ENCODE peak calls at places on chromosomes 4 and X, in six cellular contexts. G, L, A, F, C and Z are unnamed samples.

GRCh38 chrX:140431521-140431920 is 73.3 kb downstream of the SOX3 start:
- DNase-seq in G (peak), L (no peak), A (no peak), F (no peak), C (no peak), Z (no peak)

GRCh38 chr4:128572778-128573241 is 236.7 kb upstream of the JADE1 start:
- DNase-seq in G (no peak), L (no peak), A (no peak), F (no peak), C (no peak), Z (no peak)

GRCh38 chrX:100410083-100410590 is at the start of gene PCDH19:
- DNase-seq in G (peak), L (peak), A (peak), F (no peak), C (peak), Z (no peak)

GRCh38 chr4:8905773-8906667 is 34.4 kb upstream of the HMX1 start:
- DNase-seq in G (no peak), L (no peak), A (no peak), F (no peak), C (peak), Z (no peak)

GRCh38 chrX:314781-315595 is 3.6 kb downstream of the GTPBP6 start:
- DNase-seq in G (no peak), L (no peak), A (peak), F (no peak), C (peak), Z (no peak)

GRCh38 chrX:119677654-119677981 is 15.3 kb downstream of the SEPTIN6 start:
- DNase-seq in G (no peak), L (no peak), A (no peak), F (no peak), C (no peak), Z (no peak)

GRCh38 chrX:124467202-124467601 is 120.8 kb downstream of the SH2D1A start:
- DNase-seq in G (no peak), L (no peak), A (no peak), F (no peak), C (no peak), Z (no peak)

GRCh38 chr4:93303440-93303839 is 525.1 kb upstream of the ATOH1 start:
- DNase-seq in G (no peak), L (no peak), A (no peak), F (no peak), C (no peak), Z (no peak)